ENCODE peak calls at places on chromosomes 7 and 10, in eight cellular contexts. One of them, this sample, is unnamed.

GRCh38 chr10:90148121-90148855 is 446.9 kb downstream of the KIF20B start:
- DNase-seq in left ventricle myocardium inferior: no peak
- DNase-seq in GM23248: peak; percentile 18
- DNase-seq in fibroblast of lung: peak; percentile 86
- DNase-seq in adipocyte: peak; percentile 73
- DNase-seq in IMR-90: peak; percentile 22
- DNase-seq in OCI-LY7: peak; percentile 5
- DNase-seq in tibial nerve: no peak
- DNase-seq in this sample: no peak

GRCh38 chr10:75283150-75284096 is 47.7 kb upstream of the COMTD1 start:
- DNase-seq in left ventricle myocardium inferior: peak; percentile 25
- DNase-seq in GM23248: peak; percentile 71
- DNase-seq in fibroblast of lung: peak; percentile 86
- DNase-seq in adipocyte: peak; percentile 70
- DNase-seq in IMR-90: peak; percentile 74
- DNase-seq in OCI-LY7: no peak
- DNase-seq in tibial nerve: no peak
- DNase-seq in this sample: no peak

GRCh38 chr7:92875719-92876118 is 39.3 kb upstream of the CDK6 start:
- DNase-seq in left ventricle myocardium inferior: no peak
- DNase-seq in GM23248: peak; percentile 23
- DNase-seq in fibroblast of lung: peak; percentile 86
- DNase-seq in adipocyte: no peak
- DNase-seq in IMR-90: peak; percentile 21
- DNase-seq in OCI-LY7: no peak
- DNase-seq in tibial nerve: no peak
- DNase-seq in this sample: no peak

GRCh38 chr10:120327671-120328070 is 129.4 kb upstream of the PLPP4 start:
- DNase-seq in left ventricle myocardium inferior: no peak
- DNase-seq in GM23248: no peak
- DNase-seq in fibroblast of lung: no peak
- DNase-seq in adipocyte: no peak
- DNase-seq in IMR-90: no peak
- DNase-seq in OCI-LY7: no peak
- DNase-seq in tibial nerve: no peak
- DNase-seq in this sample: no peak

GRCh38 chr7:46945328-46945727 is 636.6 kb downstream of the TNS3 start:
- DNase-seq in left ventricle myocardium inferior: no peak
- DNase-seq in GM23248: peak; percentile 32
- DNase-seq in fibroblast of lung: peak; percentile 3
- DNase-seq in adipocyte: peak; percentile 20
- DNase-seq in IMR-90: no peak
- DNase-seq in OCI-LY7: no peak
- DNase-seq in tibial nerve: no peak
- DNase-seq in this sample: no peak

GRCh38 chr7:66629222-66629658 is 559 bp downstream of the KCTD7 start:
- DNase-seq in left ventricle myocardium inferior: no peak
- DNase-seq in GM23248: peak; percentile 40
- DNase-seq in fibroblast of lung: no peak
- DNase-seq in adipocyte: peak; percentile 34
- DNase-seq in IMR-90: no peak
- DNase-seq in OCI-LY7: peak; percentile 53
- DNase-seq in tibial nerve: no peak
- DNase-seq in this sample: no peak

GRCh38 chr10:71694567-71694968 is 25.0 kb downstream of the C10orf105 start:
- DNase-seq in left ventricle myocardium inferior: no peak
- DNase-seq in GM23248: no peak
- DNase-seq in fibroblast of lung: no peak
- DNase-seq in adipocyte: no peak
- DNase-seq in IMR-90: no peak
- DNase-seq in OCI-LY7: peak; percentile 95
- DNase-seq in tibial nerve: no peak
- DNase-seq in this sample: no peak

GRCh38 chr10:129755075-129756020 is 208.7 kb downstream of the EBF3 start:
- DNase-seq in left ventricle myocardium inferior: no peak
- DNase-seq in GM23248: no peak
- DNase-seq in fibroblast of lung: no peak
- DNase-seq in adipocyte: no peak
- DNase-seq in IMR-90: no peak
- DNase-seq in OCI-LY7: no peak
- DNase-seq in tibial nerve: no peak
- DNase-seq in this sample: no peak

GRCh38 chr10:17128261-17128660 is 1.4 kb downstream of the CUBN start:
- DNase-seq in left ventricle myocardium inferior: no peak
- DNase-seq in GM23248: no peak
- DNase-seq in fibroblast of lung: no peak
- DNase-seq in adipocyte: no peak
- DNase-seq in IMR-90: no peak
- DNase-seq in OCI-LY7: no peak
- DNase-seq in tibial nerve: no peak
- DNase-seq in this sample: no peak

GRCh38 chr10:129772472-129773358 is 191.4 kb downstream of the EBF3 start:
- DNase-seq in left ventricle myocardium inferior: no peak
- DNase-seq in GM23248: no peak
- DNase-seq in fibroblast of lung: no peak
- DNase-seq in adipocyte: no peak
- DNase-seq in IMR-90: no peak
- DNase-seq in OCI-LY7: no peak
- DNase-seq in tibial nerve: no peak
- DNase-seq in this sample: no peak

GRCh38 chr7:94133460-94133859 is 129.3 kb upstream of the BET1 start:
- DNase-seq in left ventricle myocardium inferior: no peak
- DNase-seq in GM23248: no peak
- DNase-seq in fibroblast of lung: peak; percentile 80
- DNase-seq in adipocyte: no peak
- DNase-seq in IMR-90: no peak
- DNase-seq in OCI-LY7: no peak
- DNase-seq in tibial nerve: no peak
- DNase-seq in this sample: no peak

GRCh38 chr7:69276011-69276729 is 322.1 kb upstream of the AUTS2 start:
- DNase-seq in left ventricle myocardium inferior: no peak
- DNase-seq in GM23248: no peak
- DNase-seq in fibroblast of lung: peak; percentile 58
- DNase-seq in adipocyte: no peak
- DNase-seq in IMR-90: no peak
- DNase-seq in OCI-LY7: no peak
- DNase-seq in tibial nerve: no peak
- DNase-seq in this sample: no peak

GRCh38 chr7:87935373-87935706 is 1.3 kb downstream of the ADAM22 start:
- DNase-seq in left ventricle myocardium inferior: no peak
- DNase-seq in GM23248: no peak
- DNase-seq in fibroblast of lung: no peak
- DNase-seq in adipocyte: peak; percentile 2
- DNase-seq in IMR-90: no peak
- DNase-seq in OCI-LY7: no peak
- DNase-seq in tibial nerve: no peak
- DNase-seq in this sample: no peak

GRCh38 chr7:99762680-99763327 is 21.2 kb downstream of the CYP3A4 start:
- DNase-seq in left ventricle myocardium inferior: peak; percentile 28
- DNase-seq in GM23248: peak; percentile 89
- DNase-seq in fibroblast of lung: peak; percentile 87
- DNase-seq in adipocyte: peak; percentile 41
- DNase-seq in IMR-90: peak; percentile 70
- DNase-seq in OCI-LY7: no peak
- DNase-seq in tibial nerve: no peak
- DNase-seq in this sample: no peak

GRCh38 chr10:21519327-21519933 is 6.1 kb downstream of the SKIDA1 start:
- DNase-seq in left ventricle myocardium inferior: no peak
- DNase-seq in GM23248: peak; percentile 28
- DNase-seq in fibroblast of lung: peak; percentile 39
- DNase-seq in adipocyte: peak; percentile 14
- DNase-seq in IMR-90: no peak
- DNase-seq in OCI-LY7: no peak
- DNase-seq in tibial nerve: no peak
- DNase-seq in this sample: no peak

GRCh38 chr10:132517951-132518521 is 19.6 kb upstream of the INPP5A start:
- DNase-seq in left ventricle myocardium inferior: no peak
- DNase-seq in GM23248: no peak
- DNase-seq in fibroblast of lung: no peak
- DNase-seq in adipocyte: no peak
- DNase-seq in IMR-90: no peak
- DNase-seq in OCI-LY7: no peak
- DNase-seq in tibial nerve: no peak
- DNase-seq in this sample: no peak
- H3K4me3 ChIP-seq in left ventricle myocardium inferior: peak overlapping the region; percentile 64
- H3K4me3 ChIP-seq in GM23248: no peak overlapping the region
- H3K4me3 ChIP-seq in fibroblast of lung: no peak overlapping the region
- H3K4me3 ChIP-seq in adipocyte: peak overlapping the region; percentile 69
- H3K4me3 ChIP-seq in IMR-90: no peak overlapping the region
- H3K4me3 ChIP-seq in OCI-LY7: no peak overlapping the region
- H3K4me3 ChIP-seq in tibial nerve: no peak overlapping the region
- H3K4me3 ChIP-seq in this sample: no peak overlapping the region

GRCh38 chr10:133370026-133370786 is 2.9 kb downstream of the ECHS1 start:
- DNase-seq in left ventricle myocardium inferior: no peak
- DNase-seq in GM23248: no peak
- DNase-seq in fibroblast of lung: no peak
- DNase-seq in adipocyte: no peak
- DNase-seq in IMR-90: no peak
- DNase-seq in OCI-LY7: no peak
- DNase-seq in tibial nerve: no peak
- DNase-seq in this sample: no peak
- H3K36me3 ChIP-seq in left ventricle myocardium inferior: peaks cover 59% of the 10 kb centered on the region
- H3K36me3 ChIP-seq in GM23248: peaks cover 3% of the 10 kb centered on the region
- H3K36me3 ChIP-seq in fibroblast of lung: peaks cover 24% of the 10 kb centered on the region
- H3K36me3 ChIP-seq in adipocyte: peaks cover 53% of the 10 kb centered on the region
- H3K36me3 ChIP-seq in IMR-90: peaks cover 37% of the 10 kb centered on the region
- H3K36me3 ChIP-seq in OCI-LY7: peaks cover 20% of the 10 kb centered on the region
- H3K36me3 ChIP-seq in tibial nerve: peaks cover 62% of the 10 kb centered on the region
- H3K36me3 ChIP-seq in this sample: peaks cover 10% of the 10 kb centered on the region

GRCh38 chr10:91190876-91191580 is 29.4 kb upstream of the PCGF5 start:
- DNase-seq in left ventricle myocardium inferior: no peak
- DNase-seq in GM23248: peak; percentile 83
- DNase-seq in fibroblast of lung: peak; percentile 53
- DNase-seq in adipocyte: peak; percentile 69
- DNase-seq in IMR-90: peak; percentile 45
- DNase-seq in OCI-LY7: no peak
- DNase-seq in tibial nerve: no peak
- DNase-seq in this sample: no peak

GRCh38 chr10:91194497-91195179 is 25.8 kb upstream of the PCGF5 start:
- DNase-seq in left ventricle myocardium inferior: no peak
- DNase-seq in GM23248: peak; percentile 82
- DNase-seq in fibroblast of lung: peak; percentile 72
- DNase-seq in adipocyte: peak; percentile 42
- DNase-seq in IMR-90: peak; percentile 81
- DNase-seq in OCI-LY7: no peak
- DNase-seq in tibial nerve: no peak
- DNase-seq in this sample: no peak

GRCh38 chr10:91191581-91191919 is 28.9 kb upstream of the PCGF5 start:
- DNase-seq in left ventricle myocardium inferior: no peak
- DNase-seq in GM23248: no peak
- DNase-seq in fibroblast of lung: no peak
- DNase-seq in adipocyte: no peak
- DNase-seq in IMR-90: no peak
- DNase-seq in OCI-LY7: no peak
- DNase-seq in tibial nerve: no peak
- DNase-seq in this sample: no peak

GRCh38 chr10:91188889-91189288 is 31.6 kb upstream of the PCGF5 start:
- DNase-seq in left ventricle myocardium inferior: no peak
- DNase-seq in GM23248: no peak
- DNase-seq in fibroblast of lung: no peak
- DNase-seq in adipocyte: no peak
- DNase-seq in IMR-90: no peak
- DNase-seq in OCI-LY7: no peak
- DNase-seq in tibial nerve: no peak
- DNase-seq in this sample: no peak

GRCh38 chr10:91190388-91190870 is 30.0 kb upstream of the PCGF5 start:
- DNase-seq in left ventricle myocardium inferior: no peak
- DNase-seq in GM23248: peak; percentile 87
- DNase-seq in fibroblast of lung: peak; percentile 74
- DNase-seq in adipocyte: peak; percentile 71
- DNase-seq in IMR-90: peak; percentile 78
- DNase-seq in OCI-LY7: no peak
- DNase-seq in tibial nerve: no peak
- DNase-seq in this sample: no peak
- H3K4me1 ChIP-seq in left ventricle myocardium inferior: peaks cover 38% of the 10 kb centered on the region
- H3K4me1 ChIP-seq in GM23248: peaks cover 54% of the 10 kb centered on the region
- H3K4me1 ChIP-seq in fibroblast of lung: peaks cover 13% of the 10 kb centered on the region
- H3K4me1 ChIP-seq in adipocyte: peaks cover 34% of the 10 kb centered on the region
- H3K4me1 ChIP-seq in IMR-90: peaks cover 16% of the 10 kb centered on the region
- H3K4me1 ChIP-seq in OCI-LY7: peaks cover 7% of the 10 kb centered on the region
- H3K4me1 ChIP-seq in tibial nerve: peaks cover 6% of the 10 kb centered on the region
- H3K4me1 ChIP-seq in this sample: peaks cover 29% of the 10 kb centered on the region

GRCh38 chr10:122471531-122472177 is 10.3 kb downstream of the HTRA1 start:
- DNase-seq in left ventricle myocardium inferior: no peak
- DNase-seq in GM23248: peak; percentile 56
- DNase-seq in fibroblast of lung: peak; percentile 37
- DNase-seq in adipocyte: no peak
- DNase-seq in IMR-90: peak; percentile 56
- DNase-seq in OCI-LY7: no peak
- DNase-seq in tibial nerve: no peak
- DNase-seq in this sample: no peak

GRCh38 chr10:122469848-122470247 is 8.5 kb downstream of the HTRA1 start:
- DNase-seq in left ventricle myocardium inferior: no peak
- DNase-seq in GM23248: no peak
- DNase-seq in fibroblast of lung: no peak
- DNase-seq in adipocyte: no peak
- DNase-seq in IMR-90: no peak
- DNase-seq in OCI-LY7: no peak
- DNase-seq in tibial nerve: no peak
- DNase-seq in this sample: no peak

GRCh38 chr10:122468220-122468922 is 7.0 kb downstream of the HTRA1 start:
- DNase-seq in left ventricle myocardium inferior: no peak
- DNase-seq in GM23248: no peak
- DNase-seq in fibroblast of lung: no peak
- DNase-seq in adipocyte: no peak
- DNase-seq in IMR-90: no peak
- DNase-seq in OCI-LY7: no peak
- DNase-seq in tibial nerve: no peak
- DNase-seq in this sample: no peak

GRCh38 chr10:122466866-122467470 is 5.6 kb downstream of the HTRA1 start:
- DNase-seq in left ventricle myocardium inferior: no peak
- DNase-seq in GM23248: no peak
- DNase-seq in fibroblast of lung: no peak
- DNase-seq in adipocyte: no peak
- DNase-seq in IMR-90: no peak
- DNase-seq in OCI-LY7: no peak
- DNase-seq in tibial nerve: no peak
- DNase-seq in this sample: no peak

GRCh38 chr10:122468923-122469781 is 7.8 kb downstream of the HTRA1 start:
- DNase-seq in left ventricle myocardium inferior: no peak
- DNase-seq in GM23248: peak; percentile 99
- DNase-seq in fibroblast of lung: peak; percentile 91
- DNase-seq in adipocyte: peak; percentile 91
- DNase-seq in IMR-90: peak; percentile 98
- DNase-seq in OCI-LY7: no peak
- DNase-seq in tibial nerve: no peak
- DNase-seq in this sample: no peak
- H3K4me3 ChIP-seq in left ventricle myocardium inferior: no peak overlapping the region
- H3K4me3 ChIP-seq in GM23248: peak overlapping the region; percentile 25
- H3K4me3 ChIP-seq in fibroblast of lung: no peak overlapping the region
- H3K4me3 ChIP-seq in adipocyte: peak overlapping the region; percentile 28
- H3K4me3 ChIP-seq in IMR-90: no peak overlapping the region
- H3K4me3 ChIP-seq in OCI-LY7: no peak overlapping the region
- H3K4me3 ChIP-seq in tibial nerve: no peak overlapping the region
- H3K4me3 ChIP-seq in this sample: no peak overlapping the region

This sample was measured in CD8-positive, alpha-beta memory T cell.